ENCODE peak calls at places on chromosomes 12 and 14, in four cellular contexts. One of them, this sample, is unnamed.

GRCh38 chr12:49346659-49347306 is at the start of gene DNAJC22:
- DNase-seq in left ventricle myocardium inferior: no peak
- DNase-seq in heart left ventricle: no peak
- DNase-seq in fibroblast of lung: no peak
- DNase-seq in this sample: peak; percentile 52

GRCh38 chr12:172732-173161 is 41.2 kb downstream of the SLC6A12 start:
- DNase-seq in left ventricle myocardium inferior: no peak
- DNase-seq in heart left ventricle: no peak
- DNase-seq in fibroblast of lung: no peak
- DNase-seq in this sample: no peak

GRCh38 chr14:75607842-75608640 is 29.6 kb downstream of the FLVCR2 start:
- DNase-seq in left ventricle myocardium inferior: no peak
- DNase-seq in heart left ventricle: no peak
- DNase-seq in fibroblast of lung: no peak
- DNase-seq in this sample: no peak

GRCh38 chr12:3202734-3203446 is 125.7 kb downstream of the TSPAN9 start:
- DNase-seq in left ventricle myocardium inferior: no peak
- DNase-seq in heart left ventricle: peak; percentile 67
- DNase-seq in fibroblast of lung: peak; percentile 41
- DNase-seq in this sample: peak; percentile 72

GRCh38 chr12:122860854-122861585 is 25.8 kb downstream of the HIP1R start:
- DNase-seq in left ventricle myocardium inferior: no peak
- DNase-seq in heart left ventricle: no peak
- DNase-seq in fibroblast of lung: no peak
- DNase-seq in this sample: no peak

GRCh38 chr14:68952544-68953535 is 26.3 kb downstream of the ACTN1 start:
- DNase-seq in left ventricle myocardium inferior: peak; percentile 59
- DNase-seq in heart left ventricle: peak; percentile 63
- DNase-seq in fibroblast of lung: peak; percentile 98
- DNase-seq in this sample: peak; percentile 85

GRCh38 chr12:88860846-88861245 is 280.6 kb upstream of the KITLG start:
- DNase-seq in left ventricle myocardium inferior: no peak
- DNase-seq in heart left ventricle: no peak
- DNase-seq in fibroblast of lung: no peak
- DNase-seq in this sample: no peak

GRCh38 chr12:130828895-130829294 is 10.2 kb downstream of the STX2 start:
- DNase-seq in left ventricle myocardium inferior: no peak
- DNase-seq in heart left ventricle: no peak
- DNase-seq in fibroblast of lung: no peak
- DNase-seq in this sample: no peak

GRCh38 chr14:22606380-22606779 is 8.3 kb downstream of the ABHD4 start:
- DNase-seq in left ventricle myocardium inferior: no peak
- DNase-seq in heart left ventricle: no peak
- DNase-seq in fibroblast of lung: no peak
- DNase-seq in this sample: no peak

GRCh38 chr14:43981135-43981787 is 525.8 kb downstream of the FSCB start:
- DNase-seq in left ventricle myocardium inferior: no peak
- DNase-seq in heart left ventricle: no peak
- DNase-seq in fibroblast of lung: no peak
- DNase-seq in this sample: no peak

GRCh38 chr12:105522166-105522825 is 191.8 kb downstream of the C12orf75 start:
- DNase-seq in left ventricle myocardium inferior: no peak
- DNase-seq in heart left ventricle: no peak
- DNase-seq in fibroblast of lung: peak; percentile 20
- DNase-seq in this sample: no peak

GRCh38 chr12:31362115-31362758 is 36.3 kb upstream of the SINHCAF start:
- DNase-seq in left ventricle myocardium inferior: no peak
- DNase-seq in heart left ventricle: no peak
- DNase-seq in fibroblast of lung: no peak
- DNase-seq in this sample: no peak

DNA sequence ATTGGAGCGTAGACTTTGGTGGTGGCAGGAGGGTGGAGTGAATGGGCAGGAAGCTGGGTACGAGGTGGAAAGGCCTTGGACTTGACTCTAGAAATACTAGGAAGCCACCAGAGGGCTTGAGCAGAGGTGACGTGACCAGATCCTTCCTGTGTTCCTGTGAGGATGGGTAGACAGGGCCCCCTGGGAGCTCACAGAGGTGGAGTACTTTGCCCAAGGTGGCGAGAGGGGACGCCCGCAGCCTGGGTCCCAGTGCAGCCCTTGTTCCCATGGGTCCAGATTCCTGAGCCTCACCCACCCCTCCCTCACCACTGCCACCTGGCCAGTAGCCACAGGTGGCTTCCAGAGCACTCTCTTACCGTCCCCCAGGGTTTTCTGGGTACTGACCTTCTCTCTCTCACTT is 89.8 kb downstream of the KIF26A start:
- DNase-seq in left ventricle myocardium inferior: no peak
- DNase-seq in heart left ventricle: no peak
- DNase-seq in fibroblast of lung: no peak
- DNase-seq in this sample: no peak
- H3K4me1 ChIP-seq in left ventricle myocardium inferior: peaks cover 27% of the 10 kb centered on the region
- H3K4me1 ChIP-seq in heart left ventricle: no peaks in the 10 kb centered on the region
- H3K4me1 ChIP-seq in fibroblast of lung: no peaks in the 10 kb centered on the region
- H3K4me1 ChIP-seq in this sample: peaks cover 6% of the 10 kb centered on the region

GRCh38 chr12:121442028-121442948 is 42.4 kb downstream of the RNF34 start:
- DNase-seq in left ventricle myocardium inferior: no peak
- DNase-seq in heart left ventricle: no peak
- DNase-seq in fibroblast of lung: no peak
- DNase-seq in this sample: no peak

GRCh38 chr12:121443193-121443829 is 43.4 kb downstream of the RNF34 start:
- DNase-seq in left ventricle myocardium inferior: peak; percentile 81
- DNase-seq in heart left ventricle: peak; percentile 84
- DNase-seq in fibroblast of lung: peak; percentile 63
- DNase-seq in this sample: peak; percentile 92

GRCh38 chr12:121440768-121441167 is 40.9 kb downstream of the RNF34 start:
- DNase-seq in left ventricle myocardium inferior: no peak
- DNase-seq in heart left ventricle: no peak
- DNase-seq in fibroblast of lung: no peak
- DNase-seq in this sample: no peak

GRCh38 chr12:121439715-121440114 is 39.8 kb downstream of the RNF34 start:
- DNase-seq in left ventricle myocardium inferior: no peak
- DNase-seq in heart left ventricle: no peak
- DNase-seq in fibroblast of lung: no peak
- DNase-seq in this sample: no peak

GRCh38 chr12:121441555-121441954 is 41.6 kb downstream of the RNF34 start:
- DNase-seq in left ventricle myocardium inferior: no peak
- DNase-seq in heart left ventricle: no peak
- DNase-seq in fibroblast of lung: no peak
- DNase-seq in this sample: peak; percentile 40
- TF ChIP-seq CTCF in left ventricle myocardium inferior: no peak
- TF ChIP-seq CTCF in heart left ventricle: no peak
- TF ChIP-seq CTCF in fibroblast of lung: no peak
- TF ChIP-seq CTCF in this sample: peak; percentile 39

GRCh38 chr12:53538209-53538689 is 31.0 kb upstream of the NPFF start:
- DNase-seq in left ventricle myocardium inferior: no peak
- DNase-seq in heart left ventricle: no peak
- DNase-seq in fibroblast of lung: peak; percentile 69
- DNase-seq in this sample: no peak
- H3K36me3 ChIP-seq in left ventricle myocardium inferior: peaks cover 89% of the 10 kb centered on the region
- H3K36me3 ChIP-seq in heart left ventricle: peaks cover 100% of the 10 kb centered on the region
- H3K36me3 ChIP-seq in fibroblast of lung: peaks cover 10% of the 10 kb centered on the region
- H3K36me3 ChIP-seq in this sample: peaks cover 23% of the 10 kb centered on the region

DNA sequence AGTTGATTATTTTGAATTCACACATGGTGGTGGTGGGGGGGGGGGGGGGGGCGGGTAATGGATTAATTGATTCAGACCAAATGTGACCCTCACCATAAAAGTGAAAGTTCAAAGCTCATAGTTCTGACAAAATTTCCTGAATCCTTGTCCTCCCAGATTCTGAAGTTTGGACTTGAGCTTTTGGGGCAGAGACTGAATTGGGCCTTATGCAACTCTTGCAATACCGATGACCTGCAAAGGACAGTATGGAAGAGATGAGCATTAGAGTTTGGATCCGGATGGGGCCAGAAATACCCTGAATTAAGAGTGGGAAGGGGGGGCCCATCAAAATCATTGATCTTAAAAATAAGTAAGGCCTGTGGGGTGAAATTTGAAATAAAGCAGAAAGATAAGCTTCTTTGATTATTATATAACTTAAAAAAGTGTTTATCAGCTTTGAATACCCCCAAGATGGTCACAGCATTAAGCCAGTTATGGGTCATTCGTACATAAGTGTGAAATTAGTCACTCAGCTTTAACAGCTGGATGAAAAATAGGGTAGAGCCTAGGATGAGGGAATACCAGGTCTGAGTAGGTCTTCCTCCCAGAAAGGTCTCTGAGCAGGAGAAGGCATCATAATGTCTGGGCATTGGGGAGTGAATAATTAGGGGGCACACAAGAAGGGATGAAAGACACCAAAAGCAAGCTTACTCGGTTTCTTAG is 2.1 kb upstream of the PYGL start:
- DNase-seq in left ventricle myocardium inferior: no peak
- DNase-seq in heart left ventricle: no peak
- DNase-seq in fibroblast of lung: no peak
- DNase-seq in this sample: no peak
- H3K4me1 ChIP-seq in left ventricle myocardium inferior: peaks cover 22% of the 10 kb centered on the region
- H3K4me1 ChIP-seq in heart left ventricle: no peaks in the 10 kb centered on the region
- H3K4me1 ChIP-seq in fibroblast of lung: no peaks in the 10 kb centered on the region
- H3K4me1 ChIP-seq in this sample: no peaks in the 10 kb centered on the region

GRCh38 chr14:81849714-81850113 is 316.1 kb upstream of the SEL1L start:
- DNase-seq in left ventricle myocardium inferior: no peak
- DNase-seq in heart left ventricle: no peak
- DNase-seq in fibroblast of lung: no peak
- DNase-seq in this sample: no peak
- TF ChIP-seq CTCF in left ventricle myocardium inferior: no peak
- TF ChIP-seq CTCF in heart left ventricle: no peak
- TF ChIP-seq CTCF in fibroblast of lung: no peak
- TF ChIP-seq CTCF in this sample: no peak

This sample was measured in BE2C.